ENCODE peak calls at places on chromosomes 12 and 14, in five cellular contexts. H is neural progenitor cell, X is left ventricle myocardium inferior, Y is heart right ventricle, T is thoracic aorta. S is an unnamed sample.

GRCh38 chr14:31902002-31902401 is 175.1 kb upstream of the ARHGAP5 start:
- DNase-seq in Y (no peak), X (no peak), T (no peak), H (no peak), S (no peak)

GRCh38 chr12:4873947-4874346 is 35.8 kb upstream of the KCNA1 start:
- DNase-seq in Y (no peak), T (no peak), X (no peak), H (no peak), S (no peak)

GRCh38 chr12:68067762-68068376 is 78.6 kb downstream of the IFNG-AS1 start:
- DNase-seq in T (no peak), H (no peak), X (no peak), Y (no peak), S (no peak)

GRCh38 chr12:58977476-58977875 is 57.2 kb upstream of the LRIG3 start:
- DNase-seq in Y (no peak), H (no peak), X (no peak), T (no peak), S (no peak)

GRCh38 chr12:28872654-28873268 is 276.3 kb upstream of the FAR2 start:
- DNase-seq in T (no peak), H (peak; percentile 72), Y (peak; percentile 55), X (no peak), S (no peak)

GRCh38 chr12:109900752-109901580 is 892 bp downstream of the TCHP start:
- DNase-seq in X (no peak), T (no peak), H (peak; percentile 51), Y (no peak), S (no peak)

GRCh38 chr14:70789361-70789760 is 20.0 kb downstream of the MAP3K9 start:
- DNase-seq in H (no peak), Y (no peak), T (no peak), X (no peak), S (no peak)

GRCh38 chr12:102300824-102301461 is 103.3 kb upstream of the PMCH start:
- DNase-seq in Y (no peak), X (no peak), T (no peak), H (peak; percentile 55), S (no peak)

GRCh38 chr12:34399631-34400422 is 377.5 kb downstream of the ALG10 start:
- DNase-seq in X (peak; percentile 4), Y (peak; percentile 1), H (no peak), T (no peak), S (no peak)

GRCh38 chr14:62117718-62118164 is 355.5 kb downstream of the SNAPC1 start:
- DNase-seq in H (no peak), T (no peak), Y (no peak), X (no peak), S (no peak)

GRCh38 chr14:90658541-90658967 is 157.7 kb downstream of the TTC7B start:
- DNase-seq in H (no peak), X (no peak), T (no peak), Y (no peak), S (no peak)

GRCh38 chr12:47105914-47106674 is 26.3 kb upstream of the AMIGO2 start:
- DNase-seq in Y (no peak), H (no peak), X (no peak), T (no peak), S (no peak)

GRCh38 chr14:86462193-86462592 is 932.2 kb downstream of the FLRT2 start:
- DNase-seq in X (no peak), T (no peak), H (peak; percentile 50), Y (no peak), S (no peak)

GRCh38 chr14:75636100-75636692 is 24.5 kb downstream of the ERG28 start:
- DNase-seq in T (no peak), Y (no peak), H (peak; percentile 43), X (no peak), S (no peak)

GRCh38 chr12:113049976-113050742 is 6.4 kb upstream of the DTX1 start:
- DNase-seq in T (no peak), H (peak; percentile 61), Y (no peak), X (no peak), S (no peak)

GRCh38 chr12:50626026-50626425 is 121.2 kb downstream of the DIP2B start:
- DNase-seq in T (no peak), H (no peak), Y (no peak), X (no peak), S (no peak)

GRCh38 chr14:94904636-94905035 is 134.7 kb upstream of the GSC start:
- DNase-seq in X (no peak), Y (no peak), T (no peak), H (peak; percentile 32), S (no peak)

GRCh38 chr12:100959481-100959880 is 164.9 kb downstream of the ANO4 start:
- DNase-seq in T (no peak), Y (no peak), X (no peak), H (no peak), S (no peak)

GRCh38 chr12:9707356-9707755 is 25.5 kb downstream of the CLECL1 start:
- DNase-seq in Y (no peak), X (no peak), H (no peak), T (no peak), S (no peak)

DNA sequence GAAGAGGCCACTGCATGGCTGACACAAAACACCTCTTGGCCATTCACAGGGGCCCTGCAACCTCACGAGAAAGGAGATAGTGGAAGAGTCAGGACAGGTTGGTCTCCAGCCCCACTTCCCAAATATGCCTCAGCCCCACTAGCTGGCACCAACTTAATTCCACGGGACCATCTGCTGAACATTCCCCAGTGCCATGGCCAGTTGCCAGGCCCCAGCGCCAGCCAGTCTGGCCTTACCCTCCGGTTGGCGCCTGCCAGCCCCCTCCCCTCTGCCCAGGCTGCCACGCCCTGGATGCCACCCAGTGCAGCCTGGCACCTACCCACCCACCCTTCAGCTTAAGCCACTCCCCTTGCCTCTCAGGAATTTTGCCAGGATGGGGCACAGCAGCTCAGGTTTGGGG is 21.2 kb upstream of the HSPB8 start:
- DNase-seq in H (no peak), X (peak; percentile 79), Y (peak; percentile 67), T (no peak), S (no peak)
- H3K4me1 ChIP-seq in H (peaks cover 6% of the 10 kb centered on the region), X (peaks cover 47% of the 10 kb centered on the region), Y (peaks cover 6% of the 10 kb centered on the region), T (peaks cover 3% of the 10 kb centered on the region), S (no peaks in the 10 kb centered on the region)

DNA sequence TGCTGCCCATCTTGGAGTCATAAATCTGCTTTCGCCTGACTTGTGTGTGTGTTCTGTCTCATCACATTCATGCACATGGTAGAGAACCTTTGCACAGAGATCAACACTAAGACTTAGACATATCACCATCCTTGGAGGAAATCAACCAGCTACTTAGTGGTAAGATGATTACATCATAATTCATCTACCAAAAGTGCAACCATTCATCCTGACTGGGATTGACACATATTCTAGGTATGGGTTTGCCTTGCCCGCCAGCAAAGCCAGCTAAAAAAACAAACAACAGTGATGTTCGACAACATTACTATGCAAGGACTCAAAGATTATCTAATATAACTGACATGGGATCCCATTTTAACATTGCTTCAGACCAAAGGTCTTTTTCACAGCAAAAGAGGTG is 228.7 kb downstream of the NUAK1 start:
- DNase-seq in H (no peak), T (no peak), X (no peak), Y (no peak), S (no peak)
- H3K27ac ChIP-seq in H (no peak overlapping the region), T (no peak overlapping the region), X (no peak overlapping the region), Y (no peak overlapping the region), S (no peak overlapping the region)

GRCh38 chr14:44961151-44961729 is 507 bp downstream of the KLHL28 start:
- DNase-seq in Y (peak; percentile 49), H (peak; percentile 73), T (no peak), X (peak; percentile 54), S (peak; percentile 72)

GRCh38 chr14:44960646-44961045 is 1.1 kb downstream of the KLHL28 start:
- DNase-seq in Y (no peak), T (no peak), H (no peak), X (no peak), S (no peak)

GRCh38 chr14:44963775-44964380 is 1.9 kb downstream of the TOGARAM1 start:
- DNase-seq in T (no peak), Y (peak; percentile 28), X (no peak), H (peak; percentile 51), S (no peak)

GRCh38 chr14:44961730-44962572 is at the start of the genes KLHL28 and TOGARAM1:
- DNase-seq in X (peak; percentile 93), H (peak; percentile 98), T (peak; percentile 99), Y (peak; percentile 99), S (peak; percentile 91)

DNA sequence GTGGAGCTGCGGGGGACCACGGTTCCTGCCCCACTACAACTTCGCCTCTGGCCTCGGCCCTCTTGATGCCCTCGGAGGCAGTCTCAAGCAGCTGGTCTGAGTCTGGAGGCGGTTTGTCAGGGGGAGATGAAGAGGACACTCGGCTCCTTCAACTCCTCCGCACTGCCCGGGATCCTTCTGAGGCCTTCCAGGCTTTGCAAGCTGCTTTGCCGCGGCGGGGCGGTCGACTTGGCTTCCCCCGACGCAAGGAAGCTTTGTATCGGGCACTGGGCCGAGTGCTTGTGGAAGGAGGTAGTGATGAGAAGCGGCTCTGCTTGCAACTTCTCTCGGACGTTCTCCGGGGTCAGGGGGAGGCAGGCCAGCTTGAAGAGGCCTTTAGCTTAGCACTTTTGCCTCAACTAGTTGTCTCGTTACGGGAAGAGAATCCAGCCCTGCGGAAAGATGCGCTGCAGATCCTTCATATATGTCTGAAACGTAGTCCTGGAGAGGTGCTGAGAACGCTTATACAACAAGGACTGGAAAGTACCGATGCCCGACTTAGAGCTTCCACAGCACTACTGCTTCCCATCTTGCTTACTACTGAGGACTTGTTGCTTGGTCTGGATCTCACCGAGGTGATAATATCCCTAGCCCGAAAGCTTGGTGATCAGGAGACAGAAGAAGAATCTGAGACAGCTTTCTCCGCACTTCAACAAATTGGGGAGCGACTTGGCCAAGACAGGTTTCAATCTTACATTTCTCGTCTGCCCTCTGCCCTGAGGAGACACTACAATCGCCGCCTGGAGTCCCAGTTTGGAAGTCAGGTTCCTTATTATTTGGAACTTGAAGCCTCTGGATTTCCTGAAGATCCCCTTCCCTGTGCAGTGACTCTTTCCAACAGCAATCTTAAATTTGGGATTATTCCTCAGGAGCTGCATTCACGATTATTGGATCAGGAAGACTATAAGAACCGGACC is 861 bp downstream of the TOGARAM1 start:
- DNase-seq in H (peak; percentile 66), Y (peak; percentile 58), T (peak; percentile 7), X (peak; percentile 57), S (no peak)
- H3K4me1 ChIP-seq in H (peaks cover 18% of the 10 kb centered on the region), Y (peaks cover 56% of the 10 kb centered on the region), T (peaks cover 49% of the 10 kb centered on the region), X (peaks cover 97% of the 10 kb centered on the region), S (peaks cover 63% of the 10 kb centered on the region)

GRCh38 chr14:51093371-51094281 is 1.3 kb downstream of the TRIM9 start:
- DNase-seq in X (peak; percentile 23), H (peak; percentile 75), T (no peak), Y (no peak), S (peak; percentile 59)

GRCh38 chr14:51096870-51097269 is 2.0 kb upstream of the TRIM9 start:
- DNase-seq in Y (no peak), H (no peak), T (no peak), X (no peak), S (no peak)

GRCh38 chr14:51095854-51096823 is 1.2 kb upstream of the TRIM9 start:
- DNase-seq in H (peak; percentile 17), Y (peak; percentile 5), X (no peak), T (peak; percentile 28), S (no peak)

GRCh38 chr14:51094282-51094821 is 553 bp downstream of the TRIM9 start:
- DNase-seq in H (peak; percentile 57), Y (no peak), X (no peak), T (no peak), S (no peak)

GRCh38 chr14:51094901-51095853 is at the start of gene TRIM9:
- DNase-seq in H (peak; percentile 99), X (peak; percentile 94), Y (peak; percentile 91), T (peak; percentile 66), S (peak; percentile 94)
- H3K27ac ChIP-seq in H (no peak within 1 kb of the TSS), X (peak within 1 kb of the TSS; percentile 75), Y (peak within 1 kb of the TSS; percentile 71), T (peak within 1 kb of the TSS; percentile 34), S (no peak within 1 kb of the TSS)

GRCh38 chr12:57894577-57895292 is 46.6 kb upstream of the ATP23 start:
- DNase-seq in T (no peak), Y (no peak), X (no peak), H (no peak), S (no peak)
- H3K4me1 ChIP-seq in T (peaks cover 74% of the 10 kb centered on the region), Y (peaks cover 85% of the 10 kb centered on the region), X (peaks cover 95% of the 10 kb centered on the region), H (peaks cover 50% of the 10 kb centered on the region), S (peaks cover 52% of the 10 kb centered on the region)

GRCh38 chr12:52906049-52906645 is 1.3 kb upstream of the KRT8 start:
- DNase-seq in H (no peak), X (no peak), Y (no peak), T (no peak), S (no peak)
- H3K27ac ChIP-seq in H (no peak overlapping the region), X (no peak overlapping the region), Y (no peak overlapping the region), T (no peak overlapping the region), S (no peak overlapping the region)

S was measured in CD8-positive, alpha-beta memory T cell.